ENCODE peak calls at places on chromosomes 13 and 19, in ten cellular contexts. G, C, R, B, A, Q, Y, T, I and U are unnamed samples.

GRCh38 chr19:4326837-4327251 is 11.8 kb downstream of the STAP2 start:
- DNase-seq in Y (no peak), R (no peak), T (peak; percentile 84), A (no peak), C (no peak), Q (no peak), B (no peak), I (no peak), G (peak; percentile 85), U (peak; percentile 11)

GRCh38 chr19:19224852-19225494 is 13.2 kb downstream of the NCAN start:
- DNase-seq in R (no peak), I (peak; percentile 10), Q (peak; percentile 56), Y (peak; percentile 57), G (peak; percentile 91), B (peak; percentile 78), A (peak; percentile 97), C (peak; percentile 74), T (peak; percentile 94), U (peak; percentile 78)

GRCh38 chr19:40609561-40610395 is 8.6 kb downstream of the LTBP4 start:
- DNase-seq in C (peak; percentile 94), Q (peak; percentile 91), Y (peak; percentile 77), G (peak; percentile 94), R (peak; percentile 96), B (peak; percentile 44), I (peak; percentile 95), A (peak; percentile 100), T (peak; percentile 95), U (peak; percentile 97)

GRCh38 chr19:806815-807421 is 9.7 kb downstream of the PTBP1 start:
- DNase-seq in Y (no peak), C (no peak), I (no peak), B (no peak), Q (no peak), G (no peak), T (no peak), A (peak; percentile 91), R (no peak), U (no peak)

GRCh38 chr19:3056454-3057016 is 5.8 kb downstream of the TLE5 start:
- DNase-seq in B (no peak), G (peak; percentile 76), R (no peak), A (peak; percentile 78), T (no peak), I (no peak), Q (no peak), Y (no peak), C (no peak), U (no peak)

GRCh38 chr19:2549701-2550191 is 73.8 kb downstream of the GADD45B start:
- DNase-seq in R (peak; percentile 96), Q (no peak), C (peak; percentile 96), G (no peak), A (peak; percentile 98), Y (no peak), I (peak; percentile 94), T (no peak), B (no peak), U (peak; percentile 47)

GRCh38 chr19:33448159-33448516 is 73.5 kb downstream of the PEPD start:
- DNase-seq in A (peak; percentile 52), G (no peak), I (no peak), B (no peak), Y (no peak), Q (no peak), R (no peak), C (no peak), T (no peak), U (no peak)

GRCh38 chr19:29843180-29844051 is 31.6 kb downstream of the CCNE1 start:
- DNase-seq in I (peak; percentile 6), Q (no peak), Y (peak; percentile 15), B (no peak), G (peak; percentile 66), A (no peak), R (peak; percentile 67), C (peak; percentile 40), T (peak; percentile 58), U (peak; percentile 23)

GRCh38 chr13:46577656-46578589 is 25.0 kb downstream of the LRCH1 start:
- DNase-seq in G (no peak), T (no peak), Q (no peak), I (no peak), C (peak; percentile 67), R (peak; percentile 66), A (no peak), Y (no peak), B (no peak), U (no peak)

GRCh38 chr13:32455594-32455903 is 27.6 kb upstream of the N4BP2L1 start:
- DNase-seq in B (no peak), A (no peak), Q (no peak), Y (no peak), T (no peak), C (no peak), I (no peak), R (no peak), G (no peak), U (no peak)

GRCh38 chr13:47004022-47004421 is 107.2 kb upstream of the HTR2A start:
- DNase-seq in R (no peak), A (no peak), B (no peak), Y (no peak), Q (no peak), T (no peak), I (no peak), C (no peak), G (peak; percentile 11), U (no peak)

GRCh38 chr13:67023088-67023893 is 206.8 kb downstream of the PCDH9 start:
- DNase-seq in Y (no peak), B (no peak), T (peak; percentile 25), C (no peak), G (peak; percentile 54), I (peak; percentile 12), A (no peak), Q (no peak), R (no peak), U (peak; percentile 6)

GRCh38 chr13:76980075-76980718 is 11.7 kb upstream of the CLN5 start:
- DNase-seq in C (peak; percentile 78), A (peak; percentile 96), B (peak; percentile 43), T (peak; percentile 95), R (peak; percentile 83), Q (peak; percentile 71), Y (peak; percentile 71), I (peak; percentile 78), G (peak; percentile 90), U (peak; percentile 74)

GRCh38 chr19:17950310-17951150 is 16.4 kb upstream of the KCNN1 start:
- DNase-seq in R (no peak), C (peak; percentile 24), Y (peak; percentile 48), I (no peak), A (peak; percentile 92), G (peak; percentile 67), B (no peak), T (peak; percentile 52), Q (no peak), U (no peak)

GRCh38 chr13:59166174-59166573 is 997.6 kb downstream of the DIAPH3 start:
- DNase-seq in Y (no peak), G (no peak), R (no peak), C (no peak), T (no peak), A (no peak), I (no peak), B (no peak), Q (no peak), U (no peak)

GRCh38 chr19:18478545-18479311 is 40.8 kb upstream of the ISYNA1 start:
- DNase-seq in Q (no peak), G (no peak), Y (peak; percentile 50), B (peak; percentile 88), I (peak; percentile 80), T (no peak), A (peak; percentile 96), C (peak; percentile 93), R (peak; percentile 94), U (peak; percentile 86)

GRCh38 chr13:79659161-79659560 is 178.2 kb downstream of the NDFIP2 start:
- DNase-seq in B (no peak), A (no peak), G (peak; percentile 73), I (no peak), Y (no peak), R (no peak), C (no peak), Q (no peak), T (no peak), U (no peak)

GRCh38 chr13:30968734-30969335 is 36.4 kb downstream of the TEX26 start:
- DNase-seq in I (no peak), G (no peak), R (no peak), B (no peak), Q (no peak), T (no peak), C (peak; percentile 61), A (no peak), Y (no peak), U (no peak)

GRCh38 chr13:34358811-34359513 is 541.0 kb downstream of the RFC3 start:
- DNase-seq in G (no peak), Q (no peak), Y (no peak), R (no peak), I (no peak), C (peak; percentile 86), T (no peak), A (peak; percentile 63), B (no peak), U (no peak)

GRCh38 chr13:41981961-41982723 is 21.2 kb upstream of the VWA8 start:
- DNase-seq in C (peak; percentile 2), G (no peak), A (no peak), Q (no peak), T (no peak), I (no peak), Y (no peak), R (no peak), B (no peak), U (no peak)
- H3K9me3 ChIP-seq in C (no peaks in the 10 kb centered on the region), G (no peaks in the 10 kb centered on the region), A (no peaks in the 10 kb centered on the region), Q (no peaks in the 10 kb centered on the region), T (no peaks in the 10 kb centered on the region), I (no peaks in the 10 kb centered on the region), Y (no peaks in the 10 kb centered on the region), R (no peaks in the 10 kb centered on the region), B (no peaks in the 10 kb centered on the region), U (no peaks in the 10 kb centered on the region)

GRCh38 chr19:56400485-56400884 is 3.6 kb upstream of the ZNF583 start:
- DNase-seq in G (no peak), B (no peak), T (no peak), Q (no peak), Y (no peak), C (no peak), I (no peak), R (no peak), A (no peak), U (no peak)
- H3K9me3 ChIP-seq in G (no peaks in the 10 kb centered on the region), B (peaks cover 59% of the 10 kb centered on the region), T (peaks cover 3% of the 10 kb centered on the region), Q (no peaks in the 10 kb centered on the region), Y (peaks cover 23% of the 10 kb centered on the region), C (no peaks in the 10 kb centered on the region), I (no peaks in the 10 kb centered on the region), R (peaks cover 4% of the 10 kb centered on the region), A (no peaks in the 10 kb centered on the region), U (no peaks in the 10 kb centered on the region)

DNA sequence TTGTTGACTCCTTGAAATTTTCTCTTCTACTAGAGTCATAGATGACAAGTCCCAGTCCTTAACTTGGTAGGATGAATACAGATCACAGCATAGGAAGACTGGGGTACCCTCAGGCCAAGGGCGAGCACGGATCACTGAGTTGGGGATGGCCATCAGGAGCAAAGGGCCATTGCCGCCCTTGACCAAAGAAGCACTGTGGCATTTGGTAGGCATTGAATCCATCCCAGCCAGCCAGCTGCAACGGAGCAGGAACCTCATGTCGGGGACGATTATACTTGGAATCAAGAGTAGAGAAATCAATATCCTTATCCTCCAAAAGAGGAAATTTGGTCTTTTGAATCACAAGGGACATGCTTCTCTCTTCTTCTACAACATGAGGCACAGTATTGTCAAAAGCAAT is 50.1 kb upstream of the ZNF573 start:
- DNase-seq in A (no peak), G (no peak), T (no peak), Y (no peak), Q (no peak), R (no peak), C (no peak), I (no peak), B (no peak), U (no peak)
- H3K9me3 ChIP-seq in A (peaks cover 14% of the 10 kb centered on the region), G (no peaks in the 10 kb centered on the region), T (peaks cover 78% of the 10 kb centered on the region), Y (no peaks in the 10 kb centered on the region), Q (no peaks in the 10 kb centered on the region), R (peaks cover 63% of the 10 kb centered on the region), C (no peaks in the 10 kb centered on the region), I (no peaks in the 10 kb centered on the region), B (peaks cover 2% of the 10 kb centered on the region), U (peaks cover 55% of the 10 kb centered on the region)

GRCh38 chr19:27718262-27718661 is 1494.7 kb downstream of the UQCRFS1 start:
- DNase-seq in C (no peak), A (no peak), T (no peak), B (no peak), G (no peak), Q (no peak), Y (no peak), I (no peak), R (no peak), U (no peak)
- H3K9me3 ChIP-seq in C (no peaks in the 10 kb centered on the region), A (no peaks in the 10 kb centered on the region), T (peaks cover 87% of the 10 kb centered on the region), B (peaks cover 100% of the 10 kb centered on the region), G (peaks cover 23% of the 10 kb centered on the region), Q (no peaks in the 10 kb centered on the region), Y (peaks cover 10% of the 10 kb centered on the region), I (no peaks in the 10 kb centered on the region), R (no peaks in the 10 kb centered on the region), U (peaks cover 52% of the 10 kb centered on the region)